ENCODE peak calls at places on chromosomes 11 and 22, in eight cellular contexts. V is fibroblast of the aortic adventitia, A is stomach, I is thyroid gland, X is heart right ventricle, U is pancreas, K is astrocyte of the cerebellum, Y is lower leg skin. R is an unnamed sample.

GRCh38 chr11:64132388-64132771 is 33.5 kb downstream of the MACROD1 start:
- DNase-seq in X (no peak), A (no peak), U (no peak), K (no peak), I (peak), Y (no peak), V (no peak), R (no peak)

GRCh38 chr11:126336065-126336464 is 19.4 kb upstream of the ST3GAL4 start:
- DNase-seq in X (no peak), U (no peak), A (no peak), I (no peak), V (no peak), K (no peak), Y (no peak), R (no peak)

GRCh38 chr11:107478922-107479321 is 21.3 kb upstream of the CWF19L2 start:
- DNase-seq in U (no peak), V (no peak), X (no peak), A (no peak), K (no peak), I (no peak), Y (no peak), R (no peak)

GRCh38 chr22:40216041-40216756 is 38.5 kb downstream of the TNRC6B start:
- DNase-seq in A (peak), U (no peak), K (no peak), X (no peak), V (no peak), Y (no peak), I (no peak), R (no peak)

GRCh38 chr22:35893698-35894097 is 134.9 kb downstream of the RBFOX2 start:
- DNase-seq in K (no peak), V (no peak), U (no peak), I (no peak), Y (no peak), A (no peak), X (peak), R (no peak)

GRCh38 chr11:81377418-81377817 is 1356.2 kb downstream of the FAM181B start:
- DNase-seq in Y (no peak), I (no peak), X (no peak), V (no peak), U (no peak), A (no peak), K (no peak), R (no peak)

GRCh38 chr11:72687326-72687725 is 13.1 kb upstream of the PDE2A start:
- DNase-seq in I (no peak), Y (no peak), A (no peak), K (no peak), V (no peak), X (no peak), U (no peak), R (no peak)

GRCh38 chr11:46429709-46430108 is 38.1 kb upstream of the CHRM4 start:
- DNase-seq in Y (no peak), I (no peak), X (no peak), A (no peak), U (no peak), K (no peak), V (no peak), R (no peak)

GRCh38 chr11:16603890-16604783 is 134.3 kb upstream of the C11orf58 start:
- DNase-seq in K (no peak), V (no peak), I (peak), U (peak), A (peak), X (peak), Y (peak), R (no peak)

GRCh38 chr11:24747275-24748251 is 250.7 kb downstream of the LUZP2 start:
- DNase-seq in U (no peak), X (peak), K (no peak), A (no peak), V (no peak), Y (no peak), I (no peak), R (no peak)

GRCh38 chr22:17764036-17764435 is 10.2 kb downstream of the BID start:
- DNase-seq in Y (no peak), U (no peak), K (no peak), X (no peak), I (peak), V (no peak), A (no peak), R (no peak)

GRCh38 chr11:10205928-10206327 is 88.1 kb downstream of the SBF2 start:
- DNase-seq in V (no peak), U (no peak), I (no peak), K (no peak), A (no peak), Y (no peak), X (no peak), R (no peak)

GRCh38 chr22:19880786-19881569 is 26.3 kb upstream of the GNB1L start:
- DNase-seq in U (peak), A (no peak), X (peak), K (peak), I (peak), V (peak), Y (peak), R (peak)

GRCh38 chr11:48103621-48104561 is 112.7 kb upstream of the OR4B1 start:
- DNase-seq in X (no peak), A (no peak), V (no peak), U (no peak), Y (peak), K (no peak), I (no peak), R (no peak)

GRCh38 chr11:96893988-96894387 is 504.2 kb downstream of the JRKL start:
- DNase-seq in X (no peak), K (no peak), V (no peak), Y (no peak), U (no peak), I (no peak), A (no peak), R (no peak)

GRCh38 chr22:27269751-27270586 is 531.6 kb downstream of the MN1 start:
- DNase-seq in U (no peak), K (no peak), Y (no peak), X (no peak), V (no peak), I (no peak), A (no peak), R (no peak)

GRCh38 chr22:39364646-39365405 is 15.0 kb downstream of the SYNGR1 start:
- DNase-seq in U (no peak), V (no peak), K (no peak), A (no peak), Y (no peak), X (no peak), I (no peak), R (no peak)

GRCh38 chr22:26395926-26396325 is 33.1 kb upstream of the ASPHD2 start:
- DNase-seq in K (no peak), V (no peak), Y (no peak), U (no peak), I (no peak), A (no peak), X (no peak), R (no peak)

GRCh38 chr11:280762-281485 is 2.7 kb downstream of the NLRP6 start:
- DNase-seq in V (no peak), U (peak), X (peak), A (no peak), K (no peak), Y (peak), I (peak), R (no peak)

GRCh38 chr22:32810241-32811133 is 9.0 kb downstream of the TIMP3 start:
- DNase-seq in X (no peak), I (no peak), Y (no peak), U (no peak), A (no peak), K (no peak), V (no peak), R (no peak)

GRCh38 chr11:129372609-129373488 is 2.8 kb upstream of the BARX2 start:
- DNase-seq in I (no peak), X (no peak), K (no peak), A (no peak), V (no peak), U (no peak), Y (no peak), R (no peak)

GRCh38 chr11:27497911-27498310 is 8.7 kb downstream of the LIN7C start:
- DNase-seq in K (no peak), I (no peak), V (no peak), Y (no peak), U (no peak), X (no peak), A (no peak), R (no peak)

GRCh38 chr22:17896552-17896951 is 122.3 kb upstream of the BID start:
- DNase-seq in U (no peak), V (no peak), K (no peak), Y (no peak), A (peak), X (no peak), I (no peak), R (no peak)

GRCh38 chr11:46120361-46120710 is 918 bp downstream of the PHF21A start:
- DNase-seq in X (peak), Y (no peak), K (no peak), U (peak), A (no peak), V (no peak), I (peak), R (no peak)

GRCh38 chr11:6095798-6096197 is 11.7 kb upstream of the OR56B4 start:
- DNase-seq in Y (no peak), U (no peak), X (no peak), K (no peak), I (no peak), A (no peak), V (no peak), R (no peak)

GRCh38 chr11:125072210-125072960 is 9.3 kb downstream of the SLC37A2 start:
- DNase-seq in X (no peak), K (no peak), V (no peak), I (no peak), Y (no peak), A (no peak), U (peak), R (no peak)

GRCh38 chr11:8338138-8338537 is 74.5 kb upstream of the LMO1 start:
- DNase-seq in K (no peak), Y (no peak), V (peak), X (peak), U (no peak), A (peak), I (peak), R (no peak)

GRCh38 chr11:84930863-84931262 is 696.3 kb downstream of the DLG2 start:
- DNase-seq in U (no peak), A (no peak), K (no peak), Y (no peak), V (no peak), I (no peak), X (no peak), R (no peak)

GRCh38 chr11:71115770-71116434 is 136.5 kb downstream of the SHANK2 start:
- DNase-seq in I (no peak), K (no peak), U (no peak), X (no peak), V (no peak), Y (no peak), A (no peak), R (no peak)

GRCh38 chr11:134640971-134641968 is 229.2 kb upstream of the B3GAT1 start:
- DNase-seq in V (no peak), K (no peak), I (no peak), U (no peak), Y (peak), X (no peak), A (no peak), R (no peak)

GRCh38 chr11:66230171-66230570 is 38.3 kb upstream of the RAB1B start:
- DNase-seq in K (no peak), Y (no peak), U (no peak), A (no peak), I (no peak), V (no peak), X (no peak), R (no peak)

GRCh38 chr11:10866893-10867331 is 9.1 kb upstream of the ZBED5 start:
- DNase-seq in A (no peak), V (peak), Y (no peak), K (peak), X (no peak), I (no peak), U (no peak), R (no peak)

GRCh38 chr11:131186629-131187075 is 183.8 kb upstream of the NTM start:
- DNase-seq in I (no peak), K (no peak), A (no peak), X (no peak), Y (no peak), U (no peak), V (no peak), R (no peak)

GRCh38 chr11:108734956-108735559 is 70.2 kb downstream of the DDX10 start:
- DNase-seq in K (no peak), X (no peak), U (no peak), A (no peak), I (no peak), V (no peak), Y (no peak), R (no peak)

GRCh38 chr11:16967347-16967662 is 46.9 kb downstream of the PLEKHA7 start:
- DNase-seq in A (no peak), Y (no peak), I (no peak), V (no peak), U (no peak), K (no peak), X (no peak), R (no peak)

GRCh38 chr11:116427903-116428637 is 344.7 kb downstream of the BUD13 start:
- DNase-seq in Y (no peak), K (no peak), U (no peak), A (no peak), I (peak), X (no peak), V (peak), R (no peak)
- H3K4me3 ChIP-seq in Y (no peak), K (no peak), U (no peak), A (no peak), I (no peak), X (no peak), V (no peak), R (no peak)

DNA sequence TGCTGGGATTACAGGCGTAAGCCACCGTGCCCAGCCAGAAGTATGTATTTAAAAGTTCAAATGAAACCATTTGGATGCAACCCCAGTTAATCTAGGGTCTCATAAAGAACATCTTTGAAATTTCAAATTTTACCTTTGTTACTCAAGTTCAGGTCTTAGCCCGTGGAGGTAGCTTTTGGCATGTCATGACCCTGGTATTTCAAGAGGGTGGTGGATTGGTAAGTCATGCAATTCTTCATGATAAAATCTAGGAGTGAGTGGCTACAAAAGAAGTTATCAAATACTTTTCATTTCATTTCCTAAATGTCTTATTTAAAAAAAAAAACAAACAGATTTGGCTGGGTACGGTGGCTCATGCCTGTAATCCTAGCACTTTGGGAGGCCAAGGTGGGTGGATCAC is 80.6 kb downstream of the ABTB2 start:
- DNase-seq in A (no peak), X (no peak), V (no peak), U (no peak), K (no peak), Y (no peak), I (no peak), R (no peak)
- TF ChIP-seq CTCF in A (no peak), X (no peak), V (no peak), U (no peak), K (no peak), Y (no peak), I (no peak), R (no peak)

DNA sequence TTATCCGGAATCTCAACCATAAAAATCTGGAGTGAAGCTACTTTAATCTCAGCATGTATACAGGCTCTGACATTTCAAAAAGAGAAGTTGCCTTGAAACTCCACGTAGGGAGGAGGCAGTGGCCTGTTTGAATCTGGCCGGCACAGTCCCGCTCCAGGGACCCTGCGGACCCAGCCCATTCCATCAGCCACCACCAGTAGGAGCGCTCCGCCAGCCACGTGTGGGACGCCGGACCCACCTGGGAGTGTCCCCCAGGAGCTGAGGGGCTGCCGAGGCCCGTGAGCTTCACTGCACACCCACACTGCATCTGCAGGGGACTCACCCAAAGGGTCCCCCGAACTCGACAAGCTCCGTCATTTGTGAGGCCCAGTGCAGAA is 1.8 kb upstream of the SYT8 start:
- DNase-seq in V (no peak), X (no peak), U (peak), Y (no peak), A (no peak), K (no peak), I (no peak), R (no peak)
- H3K4me3 ChIP-seq in V (no peak), X (no peak), U (no peak), Y (no peak), A (no peak), K (no peak), I (no peak), R (no peak)

GRCh38 chr22:49865156-49865555 is 11.5 kb downstream of the ZBED4 start:
- DNase-seq in X (no peak), V (no peak), K (no peak), Y (no peak), U (no peak), I (no peak), A (no peak), R (no peak)

GRCh38 chr22:49862408-49862776 is 8.7 kb downstream of the ZBED4 start:
- DNase-seq in X (no peak), K (no peak), Y (no peak), A (no peak), I (no peak), U (no peak), V (peak), R (no peak)

GRCh38 chr22:49858827-49859226 is 5.2 kb downstream of the ZBED4 start:
- DNase-seq in X (no peak), U (no peak), I (no peak), A (no peak), K (no peak), V (no peak), Y (no peak), R (no peak)

GRCh38 chr22:49863936-49864335 is 10.3 kb downstream of the ZBED4 start:
- DNase-seq in V (no peak), K (no peak), A (no peak), Y (no peak), I (no peak), X (no peak), U (no peak), R (no peak)

DNA sequence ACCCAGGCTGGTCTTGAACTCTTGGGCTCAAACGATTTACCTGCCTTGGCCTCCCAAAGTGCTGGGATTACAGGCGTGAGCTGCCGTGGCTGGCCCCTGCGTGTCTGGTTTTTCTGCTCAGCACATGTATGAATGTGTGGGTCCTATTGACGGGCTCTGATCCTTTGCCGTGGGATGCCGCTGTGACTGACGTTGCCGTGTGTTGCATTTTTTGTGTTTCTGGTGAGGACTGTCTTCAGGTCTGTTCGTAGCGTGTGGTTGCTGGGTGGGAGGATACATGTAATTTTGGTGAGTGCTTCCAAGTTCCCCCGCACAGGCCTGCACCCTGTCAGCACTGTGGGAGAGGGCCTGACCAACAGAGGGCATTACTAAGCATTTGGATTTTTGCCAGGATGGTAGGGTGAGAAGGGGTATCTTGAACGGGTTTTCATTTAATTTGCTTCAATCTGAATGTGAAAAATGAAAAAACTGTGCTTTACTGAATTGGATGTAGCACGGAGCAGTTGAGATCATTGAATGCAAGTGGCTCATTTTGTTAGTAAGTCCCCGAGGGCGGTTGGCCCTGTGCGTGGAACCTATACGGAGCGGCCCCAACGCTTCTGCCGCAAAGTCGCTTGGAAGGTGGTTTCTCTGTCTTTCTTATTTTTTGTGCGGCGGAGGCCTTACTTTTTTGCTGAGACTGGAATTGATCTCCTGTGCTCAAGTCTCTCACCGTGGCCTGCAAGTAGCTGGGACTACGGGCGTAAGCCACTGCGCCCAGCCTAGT is 8.2 kb downstream of the ZBED4 start:
- DNase-seq in U (no peak), X (no peak), K (no peak), A (no peak), V (no peak), Y (no peak), I (no peak), R (no peak)
- TF ChIP-seq CTCF in U (no peak), X (no peak), K (no peak), A (no peak), V (no peak), Y (no peak), I (no peak), R (no peak)

DNA sequence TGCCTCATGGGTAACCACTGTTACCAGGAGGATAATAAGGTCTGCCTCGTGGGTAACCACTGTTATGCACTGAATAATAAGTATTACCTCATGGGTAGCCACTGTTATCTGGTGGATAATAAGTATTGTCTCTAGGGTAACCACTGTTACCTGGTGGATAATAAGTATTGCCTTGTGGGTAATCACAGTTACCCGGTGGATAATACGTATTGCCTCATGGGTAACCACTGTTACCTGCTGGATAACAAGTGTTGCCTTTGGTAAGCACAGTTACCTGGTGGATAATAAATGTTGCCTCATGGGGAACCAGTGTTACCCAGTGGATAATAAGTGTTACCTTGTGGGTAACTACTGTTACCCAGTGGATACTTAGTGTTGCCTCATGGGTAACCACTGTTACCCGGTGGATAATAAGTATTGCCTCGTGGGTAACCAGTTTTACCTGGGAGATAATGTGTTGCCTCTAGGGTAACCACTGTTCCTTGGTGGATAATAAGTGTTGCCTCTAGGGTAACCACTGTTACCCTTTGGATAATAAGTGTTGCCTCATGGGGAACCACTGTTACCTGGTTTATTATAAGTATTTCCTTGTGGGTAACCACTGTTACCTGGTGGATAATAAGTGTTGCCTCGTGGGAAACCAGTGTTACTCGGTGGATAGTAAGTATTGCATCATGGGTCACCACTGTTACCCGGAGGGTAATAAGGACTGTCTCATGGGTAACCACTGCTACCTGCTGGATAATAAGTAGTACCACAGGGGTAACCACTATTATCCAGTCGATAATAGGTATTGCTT is 10.6 kb upstream of the NXPE4 start:
- DNase-seq in X (no peak), I (no peak), U (no peak), K (no peak), Y (no peak), A (no peak), V (peak), R (no peak)
- H3K4me3 ChIP-seq in X (no peak), I (no peak), U (no peak), K (no peak), Y (no peak), A (no peak), V (no peak), R (no peak)

DNA sequence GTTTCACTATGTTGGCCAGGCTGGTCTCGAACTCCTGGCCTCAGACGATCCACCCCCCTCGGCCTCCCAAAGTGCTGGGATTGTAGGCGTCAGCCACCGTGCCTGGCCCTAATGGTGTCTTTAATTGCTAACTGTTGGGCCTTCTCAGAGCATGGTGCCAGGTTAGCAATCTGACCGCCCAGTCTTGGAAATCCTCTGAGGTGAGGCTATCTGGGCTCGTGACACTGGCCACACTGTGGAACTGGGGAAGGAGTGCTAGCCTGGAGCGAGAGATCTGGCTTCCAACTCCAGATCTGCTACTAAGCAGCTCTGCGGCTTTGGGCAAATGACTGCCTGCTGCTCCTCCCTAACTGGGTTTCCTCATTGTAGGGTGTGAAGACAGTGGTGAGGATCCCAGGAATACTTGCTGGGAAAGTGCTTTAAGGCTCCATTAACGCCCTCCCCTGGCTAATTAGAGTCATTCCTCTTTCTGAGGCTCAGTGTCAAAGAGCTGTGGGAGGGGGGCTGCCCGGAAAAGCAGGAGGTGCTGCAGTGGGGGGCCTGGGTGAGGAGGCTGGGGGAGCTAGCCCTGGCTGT is 35.4 kb downstream of the CHRDL2 start:
- DNase-seq in U (no peak), A (no peak), K (no peak), I (no peak), X (no peak), Y (no peak), V (peak), R (no peak)
- TF ChIP-seq CTCF in U (no peak), A (no peak), K (no peak), I (no peak), X (no peak), Y (no peak), V (no peak), R (no peak)